ENCODE peak calls at places on chromosome 7, in four cellular contexts. One of them, this sample, is unnamed.

GRCh38 chr7:130831817-130832481 is 97.9 kb upstream of the KLF14 start:
- DNase-seq in SK-N-SH: peak
- DNase-seq in K562: peak
- DNase-seq in HepG2: peak
- DNase-seq in this sample: no peak

GRCh38 chr7:105996860-105997737 is 34.0 kb downstream of the CDHR3 start:
- DNase-seq in SK-N-SH: no peak
- DNase-seq in K562: no peak
- DNase-seq in HepG2: peak
- DNase-seq in this sample: no peak

GRCh38 chr7:18689535-18689934 is 194.0 kb downstream of the HDAC9 start:
- DNase-seq in SK-N-SH: no peak
- DNase-seq in K562: no peak
- DNase-seq in HepG2: no peak
- DNase-seq in this sample: no peak

GRCh38 chr7:4830176-4830575 is 31.7 kb downstream of the PAPOLB start:
- DNase-seq in SK-N-SH: peak
- DNase-seq in K562: peak
- DNase-seq in HepG2: peak
- DNase-seq in this sample: peak

GRCh38 chr7:94571816-94572215 is 62.2 kb downstream of the CASD1 start:
- DNase-seq in SK-N-SH: no peak
- DNase-seq in K562: no peak
- DNase-seq in HepG2: no peak
- DNase-seq in this sample: no peak

GRCh38 chr7:15345216-15345615 is 216.6 kb downstream of the AGMO start:
- DNase-seq in SK-N-SH: no peak
- DNase-seq in K562: no peak
- DNase-seq in HepG2: no peak
- DNase-seq in this sample: no peak

GRCh38 chr7:35365523-35365922 is 111.6 kb upstream of the TBX20 start:
- DNase-seq in SK-N-SH: no peak
- DNase-seq in K562: no peak
- DNase-seq in HepG2: no peak
- DNase-seq in this sample: no peak

GRCh38 chr7:88842217-88842616 is 46.7 kb upstream of the TEX47 start:
- DNase-seq in SK-N-SH: peak
- DNase-seq in K562: no peak
- DNase-seq in HepG2: no peak
- DNase-seq in this sample: no peak

GRCh38 chr7:71846160-71846559 is 566.0 kb downstream of the CALN1 start:
- DNase-seq in SK-N-SH: no peak
- DNase-seq in K562: no peak
- DNase-seq in HepG2: no peak
- DNase-seq in this sample: no peak

GRCh38 chr7:70356324-70356797 is 758.1 kb downstream of the AUTS2 start:
- DNase-seq in SK-N-SH: no peak
- DNase-seq in K562: no peak
- DNase-seq in HepG2: no peak
- DNase-seq in this sample: no peak

GRCh38 chr7:4631664-4632171 is 50.4 kb upstream of the FOXK1 start:
- DNase-seq in SK-N-SH: peak
- DNase-seq in K562: peak
- DNase-seq in HepG2: peak
- DNase-seq in this sample: no peak

GRCh38 chr7:27933691-27934565 is 194.0 kb downstream of the TAX1BP1 start:
- DNase-seq in SK-N-SH: no peak
- DNase-seq in K562: no peak
- DNase-seq in HepG2: no peak
- DNase-seq in this sample: no peak

GRCh38 chr7:51198654-51199053 is 118.0 kb downstream of the COBL start:
- DNase-seq in SK-N-SH: no peak
- DNase-seq in K562: no peak
- DNase-seq in HepG2: no peak
- DNase-seq in this sample: no peak

GRCh38 chr7:7944619-7945282 is 23.8 kb upstream of the GLCCI1 start:
- DNase-seq in SK-N-SH: no peak
- DNase-seq in K562: no peak
- DNase-seq in HepG2: no peak
- DNase-seq in this sample: peak

GRCh38 chr7:116423499-116423898 is 76.0 kb upstream of the CAV2 start:
- DNase-seq in SK-N-SH: no peak
- DNase-seq in K562: no peak
- DNase-seq in HepG2: no peak
- DNase-seq in this sample: no peak

GRCh38 chr7:83150310-83150709 is 12.4 kb downstream of the PCLO start:
- DNase-seq in SK-N-SH: no peak
- DNase-seq in K562: no peak
- DNase-seq in HepG2: no peak
- DNase-seq in this sample: no peak

GRCh38 chr7:92588561-92588960 is 1.6 kb downstream of the FAM133B start:
- DNase-seq in SK-N-SH: no peak
- DNase-seq in K562: no peak
- DNase-seq in HepG2: no peak
- DNase-seq in this sample: no peak

GRCh38 chr7:64879800-64880199 is 23.3 kb upstream of the ZNF273 start:
- DNase-seq in SK-N-SH: peak
- DNase-seq in K562: no peak
- DNase-seq in HepG2: no peak
- DNase-seq in this sample: no peak

GRCh38 chr7:2701832-2702593 is 14.0 kb downstream of the AMZ1 start:
- DNase-seq in SK-N-SH: peak
- DNase-seq in K562: no peak
- DNase-seq in HepG2: no peak
- DNase-seq in this sample: no peak

GRCh38 chr7:129343099-129343700 is 91.0 kb upstream of the STRIP2 start:
- DNase-seq in SK-N-SH: peak
- DNase-seq in K562: peak
- DNase-seq in HepG2: peak
- DNase-seq in this sample: no peak

GRCh38 chr7:129341838-129342806 is 92.1 kb upstream of the STRIP2 start:
- DNase-seq in SK-N-SH: no peak
- DNase-seq in K562: no peak
- DNase-seq in HepG2: no peak
- DNase-seq in this sample: no peak

GRCh38 chr7:129338450-129338849 is 95.8 kb upstream of the STRIP2 start:
- DNase-seq in SK-N-SH: no peak
- DNase-seq in K562: no peak
- DNase-seq in HepG2: no peak
- DNase-seq in this sample: no peak

DNA sequence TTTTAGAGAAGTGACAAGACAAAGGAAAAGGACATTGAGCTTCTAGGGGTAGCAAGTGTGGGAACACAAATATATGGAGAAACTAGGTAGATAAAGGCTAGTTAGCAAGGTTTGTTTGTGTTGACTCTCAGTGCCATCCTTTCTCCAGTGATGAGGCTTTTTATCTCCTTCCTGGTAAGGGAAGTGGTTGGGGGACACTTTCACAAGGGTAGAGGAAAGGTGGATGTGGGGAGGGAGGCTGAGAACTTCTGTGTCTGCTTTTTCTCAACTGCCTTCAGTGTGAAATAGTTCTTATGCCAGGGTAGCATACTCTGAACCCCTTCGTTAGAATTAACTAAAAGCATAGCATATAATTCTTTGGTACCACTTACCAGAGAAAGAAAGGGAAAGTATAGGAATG is 93.0 kb upstream of the STRIP2 start:
- DNase-seq in SK-N-SH: no peak
- DNase-seq in K562: no peak
- DNase-seq in HepG2: no peak
- DNase-seq in this sample: no peak
- TF ChIP-seq MXI1 in SK-N-SH: no peak
- TF ChIP-seq MXI1 in K562: no peak
- TF ChIP-seq MXI1 in HepG2: no peak
- TF ChIP-seq MXI1 in this sample: no peak

DNA sequence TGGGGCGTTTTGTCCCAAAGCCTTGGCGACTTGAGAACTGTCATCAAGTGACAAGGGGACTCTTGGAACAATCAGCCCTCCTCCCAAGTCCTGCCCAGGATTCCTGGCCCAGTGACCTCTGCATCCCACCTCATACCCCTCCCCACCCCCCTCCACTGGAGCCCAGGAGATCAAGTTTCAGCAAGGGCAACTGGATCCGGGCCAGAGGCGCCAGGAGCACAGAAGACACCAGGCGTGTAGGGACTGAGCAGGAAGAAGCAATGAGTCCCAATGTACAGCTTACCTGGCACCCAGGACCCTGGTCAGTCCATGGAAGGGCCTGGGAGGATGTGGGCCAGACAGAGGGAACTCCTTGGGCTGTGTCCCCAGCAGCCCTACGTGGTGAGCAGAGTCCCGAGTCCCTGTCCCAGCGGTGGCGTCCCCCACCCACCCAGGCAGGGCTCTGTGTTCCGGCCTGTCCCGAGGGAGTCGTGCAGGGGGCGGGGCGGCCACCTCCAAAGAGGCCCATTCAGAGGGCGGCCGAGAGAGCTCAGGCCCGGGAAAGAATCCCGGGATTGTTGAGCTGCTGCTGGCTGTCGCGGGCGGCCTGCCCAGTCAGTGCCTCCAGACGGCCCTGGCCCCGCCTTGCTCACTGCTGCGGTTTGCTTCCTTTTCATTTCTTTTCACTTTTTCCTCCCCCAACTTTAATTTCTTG is 254.1 kb downstream of the TNS3 start:
- DNase-seq in SK-N-SH: peak
- DNase-seq in K562: no peak
- DNase-seq in HepG2: no peak
- DNase-seq in this sample: no peak
- TF ChIP-seq EP300 in SK-N-SH: no peak
- TF ChIP-seq EP300 in K562: no peak
- TF ChIP-seq EP300 in HepG2: no peak
- TF ChIP-seq EP300 in this sample: no peak

GRCh38 chr7:42886866-42887509 is 24.9 kb downstream of the C7orf25 start:
- DNase-seq in SK-N-SH: no peak
- DNase-seq in K562: no peak
- DNase-seq in HepG2: no peak
- DNase-seq in this sample: no peak

GRCh38 chr7:42886129-42886528 is 25.7 kb downstream of the C7orf25 start:
- DNase-seq in SK-N-SH: peak
- DNase-seq in K562: no peak
- DNase-seq in HepG2: no peak
- DNase-seq in this sample: no peak

GRCh38 chr7:42878303-42878702 is 33.6 kb downstream of the C7orf25 start:
- DNase-seq in SK-N-SH: no peak
- DNase-seq in K562: no peak
- DNase-seq in HepG2: no peak
- DNase-seq in this sample: no peak

GRCh38 chr7:42880392-42880791 is 31.5 kb downstream of the C7orf25 start:
- DNase-seq in SK-N-SH: no peak
- DNase-seq in K562: no peak
- DNase-seq in HepG2: no peak
- DNase-seq in this sample: no peak

GRCh38 chr7:42883950-42884349 is 27.9 kb downstream of the C7orf25 start:
- DNase-seq in SK-N-SH: no peak
- DNase-seq in K562: no peak
- DNase-seq in HepG2: no peak
- DNase-seq in this sample: no peak
- TF ChIP-seq MXI1 in SK-N-SH: no peak
- TF ChIP-seq MXI1 in K562: no peak
- TF ChIP-seq MXI1 in HepG2: no peak
- TF ChIP-seq MXI1 in this sample: no peak

GRCh38 chr7:158313931-158314330 is 273.7 kb downstream of the PTPRN2 start:
- DNase-seq in SK-N-SH: no peak
- DNase-seq in K562: no peak
- DNase-seq in HepG2: no peak
- DNase-seq in this sample: no peak
- TF ChIP-seq EP300 in SK-N-SH: no peak
- TF ChIP-seq EP300 in K562: no peak
- TF ChIP-seq EP300 in HepG2: no peak
- TF ChIP-seq EP300 in this sample: no peak

GRCh38 chr7:38373155-38373554 is 99.7 kb upstream of the TARP start:
- DNase-seq in SK-N-SH: no peak
- DNase-seq in K562: no peak
- DNase-seq in HepG2: no peak
- DNase-seq in this sample: no peak

GRCh38 chr7:38368191-38368605 is 94.8 kb upstream of the TARP start:
- DNase-seq in SK-N-SH: peak
- DNase-seq in K562: peak
- DNase-seq in HepG2: peak
- DNase-seq in this sample: no peak

GRCh38 chr7:38369816-38370493 is 96.5 kb upstream of the TARP start:
- DNase-seq in SK-N-SH: peak
- DNase-seq in K562: peak
- DNase-seq in HepG2: peak
- DNase-seq in this sample: no peak

DNA sequence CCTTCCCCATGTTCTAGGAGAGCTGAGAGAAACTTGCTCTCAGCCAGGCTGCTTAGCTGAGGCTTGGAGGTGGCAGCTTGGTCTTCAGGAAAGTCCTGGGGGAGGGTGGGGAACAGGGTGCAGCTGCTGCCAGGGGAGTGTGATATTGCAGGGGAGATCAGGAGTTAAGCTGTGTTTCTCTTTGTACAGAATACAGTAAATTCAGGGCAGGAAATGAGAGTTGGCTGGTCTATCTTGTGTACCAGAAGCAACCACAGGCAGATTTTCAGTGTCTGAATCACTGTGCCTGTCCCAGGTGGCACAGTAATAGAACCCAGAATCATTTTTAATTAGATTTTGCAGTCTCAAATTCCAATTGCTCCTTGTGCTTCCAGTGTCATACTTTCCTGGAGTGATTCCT is 93.9 kb upstream of the TARP start:
- DNase-seq in SK-N-SH: no peak
- DNase-seq in K562: no peak
- DNase-seq in HepG2: no peak
- DNase-seq in this sample: peak
- TF ChIP-seq MXI1 in SK-N-SH: no peak
- TF ChIP-seq MXI1 in K562: no peak
- TF ChIP-seq MXI1 in HepG2: no peak
- TF ChIP-seq MXI1 in this sample: no peak

GRCh38 chr7:1475991-1476390 is 16.7 kb upstream of the MICALL2 start:
- DNase-seq in SK-N-SH: no peak
- DNase-seq in K562: no peak
- DNase-seq in HepG2: no peak
- DNase-seq in this sample: no peak
- TF ChIP-seq EP300 in SK-N-SH: no peak
- TF ChIP-seq EP300 in K562: no peak
- TF ChIP-seq EP300 in HepG2: no peak
- TF ChIP-seq EP300 in this sample: no peak

GRCh38 chr7:44257618-44258422 is 57.0 kb downstream of the YKT6 start:
- DNase-seq in SK-N-SH: peak
- DNase-seq in K562: peak
- DNase-seq in HepG2: peak
- DNase-seq in this sample: peak
- TF ChIP-seq MXI1 in SK-N-SH: peak
- TF ChIP-seq MXI1 in K562: no peak
- TF ChIP-seq MXI1 in HepG2: peak
- TF ChIP-seq MXI1 in this sample: peak

GRCh38 chr7:151426486-151426905 is 13.4 kb downstream of the CRYGN start:
- DNase-seq in SK-N-SH: no peak
- DNase-seq in K562: no peak
- DNase-seq in HepG2: no peak
- DNase-seq in this sample: no peak
- TF ChIP-seq EP300 in SK-N-SH: no peak
- TF ChIP-seq EP300 in K562: no peak
- TF ChIP-seq EP300 in HepG2: no peak
- TF ChIP-seq EP300 in this sample: no peak

This sample was measured in GM12878.